ENCODE peak calls at places on chromosomes 13 and 19, in four cellular contexts. D is K562, L is HepG2, O is SK-N-SH. H is an unnamed sample.

GRCh38 chr13:30151398-30151797 is 156.0 kb downstream of the KATNAL1 start:
- DNase-seq in D (no peak), L (no peak), O (no peak), H (no peak)

GRCh38 chr13:113726961-113727411 is 32.0 kb upstream of the TMEM255B start:
- DNase-seq in D (no peak), L (no peak), O (no peak), H (no peak)

GRCh38 chr13:46698910-46699460 is 98.0 kb downstream of the ESD start:
- DNase-seq in D (peak; percentile 7), L (no peak), O (peak; percentile 19), H (no peak)

GRCh38 chr19:29503140-29503758 is 22.5 kb upstream of the VSTM2B start:
- DNase-seq in D (no peak), L (no peak), O (no peak), H (no peak)

GRCh38 chr19:4870025-4870700 is 2.7 kb upstream of the PLIN3 start:
- DNase-seq in D (peak; percentile 86), L (peak; percentile 98), O (no peak), H (no peak)

GRCh38 chr13:112885782-112886268 is 83.2 kb upstream of the MCF2L start:
- DNase-seq in D (peak; percentile 55), L (peak; percentile 71), O (peak; percentile 96), H (no peak)

GRCh38 chr19:23222998-23223652 is 27.1 kb downstream of the ZNF724 start:
- DNase-seq in D (no peak), L (peak; percentile 0), O (no peak), H (no peak)

GRCh38 chr19:32287811-32288227 is 57.6 kb upstream of the ZNF507 start:
- DNase-seq in D (peak; percentile 44), L (peak; percentile 67), O (no peak), H (no peak)

GRCh38 chr19:34096020-34096915 is 76.0 kb upstream of the LSM14A start:
- DNase-seq in D (peak; percentile 57), L (peak; percentile 41), O (peak; percentile 72), H (no peak)

GRCh38 chr19:54475706-54476105 is 2.6 kb upstream of the CDC42EP5 start:
- DNase-seq in D (no peak), L (no peak), O (no peak), H (no peak)

GRCh38 chr13:106291006-106291405 is 244.5 kb downstream of the EFNB2 start:
- DNase-seq in D (no peak), L (no peak), O (no peak), H (no peak)

GRCh38 chr19:3193256-3194062 is 7.7 kb downstream of the NCLN start:
- DNase-seq in D (peak; percentile 53), L (no peak), O (no peak), H (no peak)

GRCh38 chr13:62920181-62920580 is 1504.5 kb upstream of the PCDH20 start:
- DNase-seq in D (no peak), L (no peak), O (no peak), H (no peak)

GRCh38 chr13:112445411-112446271 is 69.5 kb downstream of the SPACA7 start:
- DNase-seq in D (no peak), L (no peak), O (peak; percentile 47), H (no peak)

GRCh38 chr13:112910016-112910415 is 59.0 kb upstream of the MCF2L start:
- DNase-seq in D (no peak), L (no peak), O (no peak), H (no peak)

GRCh38 chr13:112453874-112454647 is 77.9 kb downstream of the SPACA7 start:
- DNase-seq in D (no peak), L (no peak), O (no peak), H (no peak)

GRCh38 chr19:54364775-54365257 is at the start of gene LAIR1:
- DNase-seq in D (no peak), L (no peak), O (no peak), H (no peak)

GRCh38 chr19:13428352-13428751 is 77.9 kb downstream of the CACNA1A start:
- DNase-seq in D (peak; percentile 32), L (no peak), O (peak; percentile 19), H (no peak)

GRCh38 chr13:113845055-113845454 is 18.8 kb downstream of the GAS6 start:
- DNase-seq in D (no peak), L (peak; percentile 31), O (no peak), H (no peak)

GRCh38 chr19:7356899-7357627 is 8.3 kb downstream of the ARHGEF18 start:
- DNase-seq in D (no peak), L (no peak), O (no peak), H (no peak)

GRCh38 chr13:32001392-32001768 is 30.2 kb upstream of the FRY start:
- DNase-seq in D (peak; percentile 30), L (peak; percentile 71), O (peak; percentile 60), H (no peak)

GRCh38 chr13:38398810-38399493 is 49.3 kb downstream of the UFM1 start:
- DNase-seq in D (no peak), L (no peak), O (no peak), H (no peak)

GRCh38 chr13:62643799-62644484 is 1228.3 kb upstream of the PCDH20 start:
- DNase-seq in D (no peak), L (no peak), O (no peak), H (peak; percentile 15)

GRCh38 chr13:29073762-29074161 is 253.6 kb downstream of the MTUS2 start:
- DNase-seq in D (no peak), L (no peak), O (no peak), H (no peak)

GRCh38 chr13:51797664-51798488 is 6.1 kb downstream of the DHRS12 start:
- DNase-seq in D (peak; percentile 26), L (peak; percentile 66), O (peak; percentile 76), H (no peak)
- TF ChIP-seq FOXM1 in D (no peak), L (no peak), O (no peak), H (no peak)

GRCh38 chr13:79679334-79679733 is 198.4 kb downstream of the NDFIP2 start:
- DNase-seq in D (peak; percentile 9), L (peak; percentile 53), O (peak; percentile 12), H (no peak)

GRCh38 chr13:79678100-79678499 is 197.1 kb downstream of the NDFIP2 start:
- DNase-seq in D (no peak), L (peak; percentile 24), O (no peak), H (no peak)

GRCh38 chr13:79680485-79680884 is 199.5 kb downstream of the NDFIP2 start:
- DNase-seq in D (no peak), L (no peak), O (peak; percentile 13), H (no peak)

GRCh38 chr13:79682164-79682563 is 201.2 kb downstream of the NDFIP2 start:
- DNase-seq in D (no peak), L (no peak), O (no peak), H (no peak)

DNA sequence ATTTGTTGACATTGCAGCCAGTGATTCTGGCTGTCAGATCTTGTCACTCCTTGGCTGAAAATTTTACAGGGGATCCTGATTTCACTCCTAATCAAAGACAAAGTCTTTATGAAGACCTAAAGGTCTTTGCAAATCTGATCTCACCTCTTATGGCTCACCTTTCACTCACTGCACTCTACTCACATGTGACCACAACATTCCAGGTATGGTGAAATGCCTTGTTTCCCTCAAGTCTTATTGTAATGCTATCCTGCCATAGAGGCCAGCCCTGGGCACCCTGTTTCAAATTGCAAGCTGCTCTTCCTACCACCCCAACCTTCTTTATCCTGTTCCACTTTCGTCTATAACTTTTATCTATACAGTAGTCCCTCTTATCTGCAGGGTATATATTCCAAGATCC is 200.1 kb downstream of the NDFIP2 start:
- DNase-seq in D (no peak), L (no peak), O (no peak), H (no peak)
- TF ChIP-seq GABPA in D (no peak), L (no peak), O (no peak), H (no peak)

DNA sequence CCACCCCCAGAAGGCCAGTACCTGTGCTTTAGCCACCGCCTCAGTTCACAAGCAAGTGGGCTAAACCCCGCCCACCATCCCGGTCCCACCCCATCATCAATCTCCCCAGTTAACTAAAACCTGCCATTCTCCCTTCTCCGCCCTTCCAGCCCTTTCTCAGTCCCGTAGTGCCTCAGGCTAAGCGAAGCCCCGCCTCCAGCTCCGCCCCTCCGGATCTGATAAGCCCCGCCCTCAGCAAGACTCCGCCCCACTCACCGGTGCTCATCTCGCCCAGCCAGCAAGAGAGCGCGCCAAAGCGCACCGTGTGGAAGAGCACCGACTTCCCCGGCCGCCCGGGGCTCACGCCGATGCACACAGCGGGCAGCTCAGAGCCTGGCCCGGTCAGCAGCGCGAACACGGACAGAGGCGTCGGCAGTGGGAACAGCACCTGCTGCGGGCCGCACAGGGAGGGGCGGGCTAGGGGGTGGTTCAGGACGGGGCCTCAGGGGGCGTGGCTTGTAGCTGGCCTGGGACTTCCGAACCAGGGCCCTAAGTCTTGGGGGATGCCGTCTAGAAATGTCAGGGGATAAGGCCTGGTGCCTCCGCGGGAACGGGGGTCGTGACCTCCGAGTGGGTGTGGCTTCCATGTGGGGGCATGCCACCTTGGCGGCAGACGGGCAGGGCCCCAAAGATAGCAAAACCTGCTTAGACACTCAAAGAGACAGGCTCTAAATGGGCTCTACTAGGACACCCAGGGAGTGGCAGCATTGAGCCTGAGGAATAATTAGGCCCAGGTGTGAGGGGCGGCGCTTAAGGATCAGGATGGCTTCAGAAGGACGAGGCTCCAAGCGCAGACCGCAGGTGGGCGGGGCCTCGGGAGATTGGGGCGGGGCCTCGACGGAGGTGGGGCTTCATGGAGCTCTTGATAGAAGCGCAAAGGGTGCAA is 21.4 kb downstream of the MAP4K1 start:
- DNase-seq in D (peak; percentile 97), L (peak; percentile 20), O (peak; percentile 88), H (no peak)
- TF ChIP-seq FOXM1 in D (no peak), L (no peak), O (no peak), H (no peak)

GRCh38 chr13:96052655-96053002 is 572 bp downstream of the UGGT2 start:
- DNase-seq in D (peak; percentile 40), L (peak; percentile 52), O (peak; percentile 61), H (peak; percentile 28)
- TF ChIP-seq GABPA in D (no peak), L (no peak), O (no peak), H (no peak)

DNA sequence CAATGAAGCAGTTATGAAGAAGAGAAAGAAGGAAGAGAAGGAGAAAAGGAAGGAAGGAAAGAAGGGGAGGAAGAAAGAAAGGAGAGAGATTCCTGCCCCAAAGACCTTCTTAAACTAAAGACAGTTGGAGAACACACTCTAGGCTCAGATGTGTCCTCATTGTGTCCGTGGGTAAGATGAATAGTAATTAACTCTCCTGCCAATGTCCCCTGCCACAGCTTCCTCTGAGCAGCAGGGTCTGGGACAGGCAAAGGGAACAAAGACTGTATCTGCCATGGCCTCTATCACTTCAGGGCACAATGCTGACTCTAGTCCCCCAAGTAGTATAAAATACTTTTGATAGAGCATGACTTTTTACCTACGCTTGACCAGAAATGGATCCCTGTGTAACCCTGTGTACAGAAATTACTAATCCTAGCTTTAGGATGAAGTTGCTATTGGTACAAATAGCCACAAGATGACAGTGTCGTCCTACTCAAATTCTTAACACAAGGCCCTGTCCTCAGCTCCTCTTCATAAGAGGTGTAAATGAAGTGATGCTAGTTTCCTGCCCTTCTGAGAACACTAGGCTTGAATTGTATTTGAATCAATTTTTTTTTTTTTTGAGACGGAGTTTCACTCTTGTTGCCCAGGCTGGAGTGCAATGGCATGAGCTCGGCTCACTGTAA is 186.2 kb upstream of the GPR12 start:
- DNase-seq in D (peak; percentile 58), L (peak; percentile 64), O (peak; percentile 48), H (peak; percentile 16)
- TF ChIP-seq FOXM1 in D (no peak), L (no peak), O (no peak), H (no peak)

H was measured in GM12878.